ENCODE peak calls at places on chromosomes 3 and 15, in six cellular contexts. Z is K562, H is GM12878, S is GM12892, L is H1, Y is HepG2. T is an unnamed sample.

GRCh38 chr3:188690076-188690475 is 481.7 kb upstream of the TPRG1 start:
- DNase-seq in S (no peak), H (no peak), L (no peak), Y (no peak), Z (no peak), T (no peak)

GRCh38 chr3:168968611-168969010 is 694.9 kb downstream of the MECOM start:
- DNase-seq in S (no peak), H (no peak), Y (no peak), L (no peak), Z (no peak), T (no peak)

GRCh38 chr3:137765310-137766033 is 1.4 kb downstream of the SOX14 start:
- DNase-seq in Y (no peak), H (no peak), S (no peak), Z (no peak), L (peak), T (no peak)

GRCh38 chr3:4899654-4900236 is 79.5 kb upstream of the BHLHE40 start:
- DNase-seq in Z (no peak), S (no peak), H (no peak), Y (no peak), L (no peak), T (no peak)

GRCh38 chr3:179182892-179183291 is 34.7 kb downstream of the PIK3CA start:
- DNase-seq in L (no peak), H (no peak), Z (no peak), Y (no peak), S (no peak), T (no peak)

GRCh38 chr3:100833483-100833882 is 124.2 kb downstream of the TFG start:
- DNase-seq in S (no peak), Y (peak), L (no peak), Z (no peak), H (no peak), T (no peak)

GRCh38 chr15:41336549-41336948 is 3.9 kb downstream of the NUSAP1 start:
- DNase-seq in S (no peak), L (no peak), Z (no peak), H (no peak), Y (no peak), T (no peak)

GRCh38 chr3:52173101-52173500 is 18.9 kb upstream of the POC1A start:
- DNase-seq in Y (no peak), Z (no peak), H (no peak), S (no peak), L (no peak), T (no peak)

GRCh38 chr3:156349111-156349510 is 205.8 kb downstream of the SSR3 start:
- DNase-seq in S (no peak), L (no peak), Y (no peak), H (no peak), Z (no peak), T (no peak)

GRCh38 chr15:61689067-61689466 is 371.2 kb downstream of the VPS13C start:
- DNase-seq in Z (no peak), Y (no peak), S (no peak), H (no peak), L (no peak), T (no peak)

GRCh38 chr3:45180051-45180450 is 33.9 kb upstream of the CDCP1 start:
- DNase-seq in S (no peak), H (no peak), Y (no peak), Z (no peak), L (no peak), T (no peak)

GRCh38 chr3:170344971-170345370 is 12.5 kb upstream of the SKIL start:
- DNase-seq in S (no peak), L (no peak), H (no peak), Z (no peak), Y (no peak), T (no peak)

GRCh38 chr15:43153269-43153668 is 19.9 kb downstream of the TMEM62 start:
- DNase-seq in Y (no peak), S (no peak), Z (no peak), H (no peak), L (no peak), T (no peak)

GRCh38 chr15:43146187-43146586 is 12.8 kb downstream of the TMEM62 start:
- DNase-seq in S (no peak), Y (no peak), L (no peak), H (no peak), Z (no peak), T (no peak)

GRCh38 chr15:43150171-43150929 is 17.0 kb downstream of the TMEM62 start:
- DNase-seq in L (no peak), Y (no peak), Z (peak), S (no peak), H (no peak), T (no peak)

GRCh38 chr15:43151688-43152087 is 18.3 kb downstream of the TMEM62 start:
- DNase-seq in L (no peak), S (no peak), Z (no peak), Y (no peak), H (no peak), T (no peak)
- TF ChIP-seq TAF1 in L (no peak), S (no peak), Z (no peak), Y (no peak), H (no peak), T (no peak)

GRCh38 chr3:64687381-64687780 is 419 bp downstream of the ADAMTS9 start:
- DNase-seq in Z (no peak), S (no peak), Y (no peak), L (peak), H (no peak), T (no peak)

GRCh38 chr3:64684715-64685261 is 3.0 kb downstream of the ADAMTS9 start:
- DNase-seq in Z (no peak), H (no peak), S (no peak), L (peak), Y (no peak), T (no peak)

GRCh38 chr3:64686446-64686908 is 1.3 kb downstream of the ADAMTS9 start:
- DNase-seq in H (no peak), Y (peak), L (no peak), Z (no peak), S (no peak), T (no peak)

GRCh38 chr3:64685331-64685799 is 2.4 kb downstream of the ADAMTS9 start:
- DNase-seq in H (no peak), S (no peak), Y (no peak), L (no peak), Z (no peak), T (no peak)

DNA sequence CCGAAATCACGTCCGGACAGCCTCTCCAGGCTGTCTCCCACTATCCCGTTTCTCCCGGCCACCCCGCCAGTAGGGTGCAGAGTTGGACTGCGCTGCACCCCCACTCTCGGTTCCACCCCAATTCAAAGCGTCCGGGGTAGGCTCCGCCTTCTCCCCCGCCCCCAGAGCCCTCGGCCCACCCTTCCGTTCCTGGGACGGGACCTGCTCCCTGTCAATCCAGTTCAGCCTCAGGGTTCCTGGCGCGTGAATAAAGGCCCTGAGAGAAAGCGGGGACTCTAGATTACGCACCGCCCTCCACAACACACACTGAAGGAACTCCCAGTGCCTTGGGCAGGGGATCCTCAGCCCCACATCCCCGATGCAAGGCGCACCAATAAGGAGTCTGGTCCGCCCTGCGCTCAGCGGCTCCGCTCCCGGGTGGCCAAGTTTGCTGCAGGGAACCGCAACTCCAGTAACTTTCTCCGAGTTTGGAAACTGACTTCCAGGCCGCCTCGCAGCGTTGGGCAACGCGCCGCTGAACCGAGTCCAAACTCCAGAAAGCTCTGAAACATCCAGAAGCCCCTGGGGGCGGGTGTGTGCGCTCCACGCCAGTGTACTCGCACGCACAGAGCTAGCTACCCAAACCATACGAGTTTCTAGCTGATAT is 1.9 kb downstream of the ADAMTS9 start:
- DNase-seq in Y (peak), L (peak), S (no peak), H (no peak), Z (peak), T (no peak)
- TF ChIP-seq POLR2A in Y (no peak), L (no peak), S (no peak), H (no peak), Z (no peak), T (no peak)

GRCh38 chr3:66350601-66351000 is 129.8 kb downstream of the SLC25A26 start:
- DNase-seq in L (no peak), S (no peak), Y (no peak), Z (no peak), H (no peak), T (no peak)
- TF ChIP-seq TAF1 in L (no peak), S (no peak), Y (no peak), Z (no peak), H (no peak), T (no peak)

GRCh38 chr3:60760145-60760544 is 491.1 kb downstream of the FHIT start:
- DNase-seq in H (no peak), Z (no peak), L (no peak), S (no peak), Y (no peak), T (no peak)
- TF ChIP-seq POLR2A in H (no peak), Z (no peak), L (no peak), S (no peak), Y (no peak), T (no peak)

GRCh38 chr15:73029003-73029527 is 23.2 kb upstream of the NEO1 start:
- DNase-seq in L (peak), Y (no peak), H (no peak), Z (no peak), S (no peak), T (no peak)
- TF ChIP-seq TAF1 in L (no peak), Y (no peak), H (no peak), Z (no peak), S (no peak), T (no peak)